ENCODE peak calls at places on chromosomes 7 and 10, in seven cellular contexts. One of them, this sample, is unnamed.

GRCh38 chr7:20217193-20217948 is at the start of gene MACC1:
- DNase-seq in RKO: no peak
- DNase-seq in activated T-helper 1 cell treated with Interleukin-2 at 50 U/mL for 16 hours: no peak
- DNase-seq in nephron progenitor cell: no peak
- DNase-seq in Panc1: no peak
- DNase-seq in cardiac muscle cell: peak; percentile 20
- DNase-seq in hippocampal formation: no peak
- DNase-seq in this sample: no peak

GRCh38 chr7:23765943-23766342 is 55.9 kb downstream of the STK31 start:
- DNase-seq in RKO: no peak
- DNase-seq in activated T-helper 1 cell treated with Interleukin-2 at 50 U/mL for 16 hours: no peak
- DNase-seq in nephron progenitor cell: no peak
- DNase-seq in Panc1: no peak
- DNase-seq in cardiac muscle cell: no peak
- DNase-seq in hippocampal formation: no peak
- DNase-seq in this sample: no peak

GRCh38 chr10:104274762-104275721 is 6.1 kb downstream of the GSTO2 start:
- DNase-seq in RKO: peak; percentile 78
- DNase-seq in activated T-helper 1 cell treated with Interleukin-2 at 50 U/mL for 16 hours: peak; percentile 23
- DNase-seq in nephron progenitor cell: peak; percentile 58
- DNase-seq in Panc1: no peak
- DNase-seq in cardiac muscle cell: peak; percentile 52
- DNase-seq in hippocampal formation: no peak
- DNase-seq in this sample: peak; percentile 45

GRCh38 chr10:73789659-73790055 is 4.3 kb downstream of the ZSWIM8 start:
- DNase-seq in RKO: no peak
- DNase-seq in activated T-helper 1 cell treated with Interleukin-2 at 50 U/mL for 16 hours: no peak
- DNase-seq in nephron progenitor cell: no peak
- DNase-seq in Panc1: no peak
- DNase-seq in cardiac muscle cell: no peak
- DNase-seq in hippocampal formation: no peak
- DNase-seq in this sample: no peak

GRCh38 chr7:100211342-100211780 is 8.4 kb upstream of the PVRIG start:
- DNase-seq in RKO: no peak
- DNase-seq in activated T-helper 1 cell treated with Interleukin-2 at 50 U/mL for 16 hours: no peak
- DNase-seq in nephron progenitor cell: no peak
- DNase-seq in Panc1: no peak
- DNase-seq in cardiac muscle cell: no peak
- DNase-seq in hippocampal formation: no peak
- DNase-seq in this sample: no peak

GRCh38 chr7:116525298-116525912 is 569 bp downstream of the CAV1 start:
- DNase-seq in RKO: no peak
- DNase-seq in activated T-helper 1 cell treated with Interleukin-2 at 50 U/mL for 16 hours: no peak
- DNase-seq in nephron progenitor cell: peak; percentile 25
- DNase-seq in Panc1: no peak
- DNase-seq in cardiac muscle cell: no peak
- DNase-seq in hippocampal formation: no peak
- DNase-seq in this sample: peak; percentile 20

GRCh38 chr7:1564603-1565022 is 5.2 kb downstream of the PSMG3 start:
- DNase-seq in RKO: peak; percentile 38
- DNase-seq in activated T-helper 1 cell treated with Interleukin-2 at 50 U/mL for 16 hours: no peak
- DNase-seq in nephron progenitor cell: no peak
- DNase-seq in Panc1: no peak
- DNase-seq in cardiac muscle cell: no peak
- DNase-seq in hippocampal formation: no peak
- DNase-seq in this sample: no peak

GRCh38 chr7:69892790-69893189 is 294.5 kb downstream of the AUTS2 start:
- DNase-seq in RKO: no peak
- DNase-seq in activated T-helper 1 cell treated with Interleukin-2 at 50 U/mL for 16 hours: no peak
- DNase-seq in nephron progenitor cell: no peak
- DNase-seq in Panc1: no peak
- DNase-seq in cardiac muscle cell: no peak
- DNase-seq in hippocampal formation: no peak
- DNase-seq in this sample: no peak

GRCh38 chr10:131849591-131850489 is 51.0 kb upstream of the PPP2R2D start:
- DNase-seq in RKO: no peak
- DNase-seq in activated T-helper 1 cell treated with Interleukin-2 at 50 U/mL for 16 hours: no peak
- DNase-seq in nephron progenitor cell: no peak
- DNase-seq in Panc1: no peak
- DNase-seq in cardiac muscle cell: no peak
- DNase-seq in hippocampal formation: no peak
- DNase-seq in this sample: no peak

GRCh38 chr7:81685263-81685868 is 84.5 kb downstream of the HGF start:
- DNase-seq in RKO: no peak
- DNase-seq in activated T-helper 1 cell treated with Interleukin-2 at 50 U/mL for 16 hours: no peak
- DNase-seq in nephron progenitor cell: no peak
- DNase-seq in Panc1: no peak
- DNase-seq in cardiac muscle cell: no peak
- DNase-seq in hippocampal formation: no peak
- DNase-seq in this sample: no peak

GRCh38 chr10:79435271-79436065 is 10.0 kb downstream of the ZCCHC24 start:
- DNase-seq in RKO: no peak
- DNase-seq in activated T-helper 1 cell treated with Interleukin-2 at 50 U/mL for 16 hours: no peak
- DNase-seq in nephron progenitor cell: no peak
- DNase-seq in Panc1: no peak
- DNase-seq in cardiac muscle cell: peak; percentile 48
- DNase-seq in hippocampal formation: no peak
- DNase-seq in this sample: no peak

GRCh38 chr7:43649755-43650274 is 66.9 kb downstream of the STK17A start:
- DNase-seq in RKO: no peak
- DNase-seq in activated T-helper 1 cell treated with Interleukin-2 at 50 U/mL for 16 hours: peak; percentile 55
- DNase-seq in nephron progenitor cell: no peak
- DNase-seq in Panc1: no peak
- DNase-seq in cardiac muscle cell: no peak
- DNase-seq in hippocampal formation: no peak
- DNase-seq in this sample: no peak

GRCh38 chr7:134865001-134865845 is 85.8 kb downstream of the CALD1 start:
- DNase-seq in RKO: no peak
- DNase-seq in activated T-helper 1 cell treated with Interleukin-2 at 50 U/mL for 16 hours: no peak
- DNase-seq in nephron progenitor cell: no peak
- DNase-seq in Panc1: no peak
- DNase-seq in cardiac muscle cell: no peak
- DNase-seq in hippocampal formation: no peak
- DNase-seq in this sample: no peak

GRCh38 chr7:41996381-41997035 is 240.5 kb downstream of the GLI3 start:
- DNase-seq in RKO: no peak
- DNase-seq in activated T-helper 1 cell treated with Interleukin-2 at 50 U/mL for 16 hours: no peak
- DNase-seq in nephron progenitor cell: no peak
- DNase-seq in Panc1: no peak
- DNase-seq in cardiac muscle cell: no peak
- DNase-seq in hippocampal formation: no peak
- DNase-seq in this sample: no peak

GRCh38 chr10:13100349-13101294 is 659 bp downstream of the OPTN start:
- DNase-seq in RKO: peak; percentile 64
- DNase-seq in activated T-helper 1 cell treated with Interleukin-2 at 50 U/mL for 16 hours: no peak
- DNase-seq in nephron progenitor cell: no peak
- DNase-seq in Panc1: no peak
- DNase-seq in cardiac muscle cell: no peak
- DNase-seq in hippocampal formation: no peak
- DNase-seq in this sample: peak; percentile 54

GRCh38 chr10:46062735-46063428 is 16.8 kb upstream of the MSMB start:
- DNase-seq in RKO: no peak
- DNase-seq in activated T-helper 1 cell treated with Interleukin-2 at 50 U/mL for 16 hours: no peak
- DNase-seq in nephron progenitor cell: no peak
- DNase-seq in Panc1: no peak
- DNase-seq in cardiac muscle cell: no peak
- DNase-seq in hippocampal formation: no peak
- DNase-seq in this sample: no peak

GRCh38 chr7:43114451-43114765 is 2.0 kb downstream of the HECW1 start:
- DNase-seq in RKO: no peak
- DNase-seq in activated T-helper 1 cell treated with Interleukin-2 at 50 U/mL for 16 hours: no peak
- DNase-seq in nephron progenitor cell: no peak
- DNase-seq in Panc1: no peak
- DNase-seq in cardiac muscle cell: no peak
- DNase-seq in hippocampal formation: no peak
- DNase-seq in this sample: no peak

GRCh38 chr7:768881-769504 is 41.9 kb upstream of the PRKAR1B start:
- DNase-seq in RKO: no peak
- DNase-seq in activated T-helper 1 cell treated with Interleukin-2 at 50 U/mL for 16 hours: no peak
- DNase-seq in nephron progenitor cell: peak; percentile 49
- DNase-seq in Panc1: no peak
- DNase-seq in cardiac muscle cell: peak; percentile 67
- DNase-seq in hippocampal formation: no peak
- DNase-seq in this sample: peak; percentile 44

GRCh38 chr10:130044067-130045061 is 66.3 kb downstream of the C10orf143 start:
- DNase-seq in RKO: no peak
- DNase-seq in activated T-helper 1 cell treated with Interleukin-2 at 50 U/mL for 16 hours: no peak
- DNase-seq in nephron progenitor cell: no peak
- DNase-seq in Panc1: no peak
- DNase-seq in cardiac muscle cell: no peak
- DNase-seq in hippocampal formation: no peak
- DNase-seq in this sample: no peak

GRCh38 chr10:73875139-73875475 is 752 bp upstream of the CAMK2G start:
- DNase-seq in RKO: no peak
- DNase-seq in activated T-helper 1 cell treated with Interleukin-2 at 50 U/mL for 16 hours: no peak
- DNase-seq in nephron progenitor cell: no peak
- DNase-seq in Panc1: no peak
- DNase-seq in cardiac muscle cell: no peak
- DNase-seq in hippocampal formation: no peak
- DNase-seq in this sample: no peak

GRCh38 chr7:631966-632830 is 94.3 kb upstream of the DNAAF5 start:
- DNase-seq in RKO: no peak
- DNase-seq in activated T-helper 1 cell treated with Interleukin-2 at 50 U/mL for 16 hours: no peak
- DNase-seq in nephron progenitor cell: no peak
- DNase-seq in Panc1: no peak
- DNase-seq in cardiac muscle cell: no peak
- DNase-seq in hippocampal formation: no peak
- DNase-seq in this sample: no peak

GRCh38 chr10:133379801-133380666 is 972 bp downstream of the PAOX start:
- DNase-seq in RKO: no peak
- DNase-seq in activated T-helper 1 cell treated with Interleukin-2 at 50 U/mL for 16 hours: no peak
- DNase-seq in nephron progenitor cell: no peak
- DNase-seq in Panc1: no peak
- DNase-seq in cardiac muscle cell: no peak
- DNase-seq in hippocampal formation: no peak
- DNase-seq in this sample: no peak

This sample was measured in adrenal gland.